ENCODE peak calls at places on chromosomes 7 and 10, in six cellular contexts. I is neuronal stem cell; A is CD4-positive, alpha-beta T cell; U is brain microvascular endothelial cell; T is MG63; Y is AG04450. R is an unnamed sample.
A peak's percentile ranks its signal among the peaks of the same experiment; 100 is the strongest.

GRCh38 chr7:141558544-141559183 is 7.5 kb downstream of the AGK start:
- DNase-seq in Y (no peak), T (no peak), I (no peak), A (no peak), U (peak; percentile 12), R (no peak)

GRCh38 chr10:104089621-104090020 is 3.9 kb upstream of the COL17A1 start:
- DNase-seq in T (no peak), Y (no peak), A (no peak), I (no peak), U (no peak), R (no peak)

GRCh38 chr10:45509491-45509890 is 135.5 kb downstream of the ALOX5 start:
- DNase-seq in I (no peak), A (no peak), T (no peak), U (no peak), Y (no peak), R (no peak)

GRCh38 chr10:58625070-58625469 is 112.4 kb downstream of the BICC1 start:
- DNase-seq in Y (peak; percentile 68), A (no peak), T (no peak), U (peak; percentile 66), I (no peak), R (no peak)

GRCh38 chr7:96320437-96320836 is 1.5 kb downstream of the SLC25A13 start:
- DNase-seq in Y (no peak), U (no peak), I (no peak), A (no peak), T (no peak), R (no peak)

GRCh38 chr7:100118388-100119074 is 627 bp downstream of the TAF6 start:
- DNase-seq in Y (no peak), I (no peak), T (no peak), U (no peak), A (no peak), R (no peak)

GRCh38 chr7:66967029-66967428 is 28.4 kb downstream of the SBDS start:
- DNase-seq in A (no peak), Y (no peak), I (no peak), T (no peak), U (no peak), R (no peak)

GRCh38 chr10:129332476-129332875 is 134.6 kb upstream of the MGMT start:
- DNase-seq in A (no peak), I (no peak), Y (no peak), U (no peak), T (peak; percentile 7), R (no peak)

GRCh38 chr10:122234416-122234815 is 36.7 kb upstream of the BTBD16 start:
- DNase-seq in T (no peak), U (no peak), Y (no peak), A (no peak), I (no peak), R (no peak)

GRCh38 chr10:1154531-1154930 is 98.3 kb downstream of the WDR37 start:
- DNase-seq in A (no peak), Y (no peak), T (no peak), U (no peak), I (no peak), R (no peak)

GRCh38 chr7:139691253-139691781 is 86.5 kb downstream of the HIPK2 start:
- DNase-seq in U (no peak), T (peak; percentile 73), I (no peak), Y (no peak), A (no peak), R (peak; percentile 83)

GRCh38 chr10:92074126-92074887 is 150.7 kb downstream of the BTAF1 start:
- DNase-seq in I (no peak), T (no peak), A (no peak), U (no peak), Y (no peak), R (no peak)

GRCh38 chr7:98617051-98617959 is at the start of gene NPTX2:
- DNase-seq in U (no peak), Y (no peak), A (no peak), T (peak; percentile 45), I (peak; percentile 73), R (peak; percentile 53)

GRCh38 chr10:102246261-102246660 is 929 bp downstream of the GBF1 start:
- DNase-seq in I (no peak), U (no peak), A (no peak), T (no peak), Y (no peak), R (no peak)

GRCh38 chr7:75892634-75893272 is 13.9 kb downstream of the RHBDD2 start:
- DNase-seq in T (peak; percentile 32), A (no peak), I (no peak), Y (no peak), U (no peak), R (peak; percentile 70)

GRCh38 chr10:77919713-77920108 is 6.8 kb downstream of the DLG5 start:
- DNase-seq in A (no peak), U (peak; percentile 80), I (no peak), Y (peak; percentile 38), T (peak; percentile 62), R (no peak)

GRCh38 chr7:36227223-36227622 is 74.2 kb downstream of the EEPD1 start:
- DNase-seq in A (no peak), I (no peak), T (peak; percentile 89), Y (no peak), U (no peak), R (no peak)

GRCh38 chr7:155107126-155107525 is 37.0 kb downstream of the HTR5A start:
- DNase-seq in I (no peak), A (no peak), Y (no peak), T (no peak), U (no peak), R (no peak)

GRCh38 chr10:31318382-31318853 is 598 bp upstream of the ZEB1 start:
- DNase-seq in Y (no peak), T (peak; percentile 77), I (no peak), U (peak; percentile 46), A (no peak), R (peak; percentile 51)

GRCh38 chr10:17564911-17565310 is 52.3 kb downstream of the HACD1 start:
- DNase-seq in A (no peak), Y (no peak), T (no peak), U (no peak), I (no peak), R (no peak)

GRCh38 chr7:112362796-112363195 is 87.5 kb upstream of the IFRD1 start:
- DNase-seq in Y (no peak), T (no peak), U (no peak), I (no peak), A (no peak), R (no peak)

GRCh38 chr10:29948971-29949370 is 110.4 kb downstream of the JCAD start:
- DNase-seq in U (peak; percentile 49), Y (no peak), T (no peak), A (no peak), I (no peak), R (no peak)

DNA sequence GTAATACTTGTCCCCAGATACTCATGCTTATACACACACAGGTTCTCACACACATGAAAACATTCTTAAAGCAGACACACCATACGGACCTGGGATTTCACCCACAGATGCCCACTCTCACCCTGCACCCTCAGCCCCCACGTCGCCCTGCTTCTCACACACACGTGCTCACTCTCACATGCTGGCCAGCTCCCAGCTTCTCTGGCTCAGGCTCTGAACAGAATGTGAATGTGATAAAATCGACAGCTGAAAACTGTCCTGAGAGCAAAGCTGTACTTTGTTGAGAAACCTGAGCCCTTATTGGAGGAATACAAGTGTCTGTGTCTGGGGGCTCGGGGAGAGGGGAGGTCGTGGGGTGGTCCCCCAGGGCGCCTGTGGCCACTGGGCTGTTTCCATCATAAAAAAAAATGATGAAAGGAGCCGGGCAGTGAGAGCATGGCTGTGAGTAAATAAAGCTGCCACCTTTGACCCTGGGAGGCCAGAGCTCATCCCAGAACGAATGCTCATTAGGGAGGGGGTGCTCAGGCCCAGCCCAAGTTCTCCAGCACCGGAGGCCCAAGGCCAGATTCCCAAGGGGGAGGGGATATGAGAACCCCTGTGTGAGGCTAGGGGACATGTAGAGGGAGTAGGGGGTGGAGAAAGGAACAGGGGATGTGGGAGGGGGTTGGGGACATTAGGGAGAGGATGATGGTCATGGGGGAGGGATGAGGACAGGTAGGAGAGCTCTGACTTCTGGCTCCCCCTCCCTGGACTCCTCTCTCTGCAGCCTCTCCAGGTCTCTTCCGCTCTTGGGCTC is 18.1 kb upstream of the TLX1 start:
- DNase-seq in T (no peak), U (no peak), A (no peak), Y (no peak), I (no peak), R (no peak)
- H3K27me3 ChIP-seq in T (peaks cover 3% of the 10 kb centered on the region), U (peaks cover 26% of the 10 kb centered on the region), A (peaks cover 16% of the 10 kb centered on the region), Y (peaks cover 61% of the 10 kb centered on the region), I (peaks cover 70% of the 10 kb centered on the region), R (peaks cover 98% of the 10 kb centered on the region)

DNA sequence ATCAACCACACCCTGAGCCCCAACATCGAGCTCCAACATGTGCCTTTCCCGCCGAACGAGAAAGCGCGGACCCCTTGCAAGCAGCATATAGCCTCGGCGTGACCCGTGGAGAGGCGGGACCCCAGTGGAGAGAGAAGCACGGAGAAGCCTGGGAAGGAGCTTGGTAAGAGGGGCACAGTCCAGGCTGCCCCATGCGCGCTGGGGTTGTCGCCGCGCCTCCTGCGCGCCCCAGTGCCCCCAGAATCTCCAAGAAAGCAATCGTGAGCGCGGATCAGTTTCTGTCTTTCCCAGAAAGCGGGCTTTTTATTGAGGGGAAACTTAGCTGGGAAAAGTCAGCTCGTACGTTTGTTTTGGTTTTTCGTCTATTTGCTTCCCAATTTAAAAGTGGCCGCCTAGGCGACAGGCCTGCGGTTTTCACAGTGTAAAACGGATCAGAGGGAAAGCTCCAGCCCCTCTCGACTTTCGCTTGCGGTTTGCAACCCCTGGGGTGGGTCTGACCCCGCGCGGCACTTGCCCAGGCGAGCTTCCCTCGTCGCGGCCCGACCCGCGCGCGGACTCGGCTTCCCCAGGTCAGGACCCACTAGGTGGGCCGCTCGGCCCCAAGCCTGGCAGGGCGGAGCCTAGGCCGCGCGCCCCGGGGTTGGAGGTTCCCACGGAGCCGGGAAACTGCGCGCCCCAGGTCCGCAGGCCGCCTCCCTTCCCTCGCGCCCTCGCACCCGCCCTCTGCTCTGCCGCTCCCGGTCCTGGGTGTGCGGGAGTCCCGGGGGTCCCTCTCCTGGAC is 31.1 kb downstream of the SKIDA1 start:
- DNase-seq in Y (no peak), T (peak; percentile 30), I (no peak), A (no peak), U (no peak), R (peak; percentile 50)
- H3K27me3 ChIP-seq in Y (no peaks in the 10 kb centered on the region), T (no peaks in the 10 kb centered on the region), I (no peaks in the 10 kb centered on the region), A (peaks cover 50% of the 10 kb centered on the region), U (no peaks in the 10 kb centered on the region), R (no peaks in the 10 kb centered on the region)

DNA sequence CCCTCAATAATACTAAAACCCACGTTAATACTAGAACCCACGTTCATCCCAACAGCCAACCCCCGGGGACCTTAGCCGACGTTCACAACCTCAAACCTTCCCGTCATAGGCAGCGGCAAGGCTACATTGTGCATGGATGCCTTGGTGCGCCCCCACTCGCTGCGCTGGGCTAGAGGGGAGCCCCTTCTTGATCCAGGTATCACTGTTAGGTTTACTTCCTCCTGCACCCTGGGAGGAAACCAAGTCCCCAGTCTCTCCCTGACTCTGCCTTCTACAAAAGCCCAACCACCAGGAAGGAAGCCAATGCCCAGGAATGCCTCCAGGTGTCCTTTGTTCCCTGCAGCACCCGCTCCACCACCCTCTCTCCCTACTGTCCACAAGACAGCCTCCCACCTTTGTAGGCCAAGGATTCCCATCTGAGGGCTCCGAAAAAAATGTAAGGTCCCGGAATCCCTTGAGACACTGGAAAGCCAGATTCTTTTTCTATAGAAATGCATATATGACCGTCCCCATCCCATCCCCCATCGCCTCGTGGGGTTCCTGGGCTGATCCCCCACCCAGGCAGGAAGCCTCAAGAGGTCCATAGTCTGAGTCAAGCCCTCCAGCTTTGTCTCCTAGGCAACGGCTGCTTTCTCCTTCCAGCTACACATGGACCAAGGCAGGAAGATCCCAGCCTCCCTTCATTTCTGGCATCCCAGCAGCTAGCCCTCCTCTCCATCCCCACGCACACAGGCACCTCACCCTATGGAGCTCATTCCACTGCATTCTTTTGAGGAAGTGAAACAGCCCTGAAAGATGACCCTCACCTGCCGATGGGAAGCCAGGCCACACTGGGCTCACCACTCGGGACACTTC is 25.2 kb downstream of the CTBP2 start:
- DNase-seq in A (no peak), I (no peak), U (no peak), T (no peak), Y (no peak), R (no peak)
- H3K27me3 ChIP-seq in A (no peaks in the 10 kb centered on the region), I (no peaks in the 10 kb centered on the region), U (no peaks in the 10 kb centered on the region), T (no peaks in the 10 kb centered on the region), Y (no peaks in the 10 kb centered on the region), R (no peaks in the 10 kb centered on the region)

GRCh38 chr10:123744226-123744536 is 78.0 kb downstream of the GPR26 start:
- DNase-seq in A (no peak), I (no peak), T (no peak), Y (no peak), U (no peak), R (no peak)
- H3K27me3 ChIP-seq in A (no peaks in the 10 kb centered on the region), I (no peaks in the 10 kb centered on the region), T (no peaks in the 10 kb centered on the region), Y (no peaks in the 10 kb centered on the region), U (no peaks in the 10 kb centered on the region), R (peaks cover 57% of the 10 kb centered on the region)

R was measured in left ventricle myocardium inferior.